ENCODE peak calls at places on chromosome 14, in five cellular contexts. S is T follicular helper cell, R is NCI-H1105, C is Right ventricle myocardium superior, L is hypothalamus. O is an unnamed sample.

GRCh38 chr14:94945615-94946014 is 175.7 kb upstream of the GSC start:
- DNase-seq in S (no peak), R (no peak), C (no peak), L (no peak), O (no peak)

GRCh38 chr14:26841920-26842741 is 244.3 kb upstream of the NOVA1 start:
- DNase-seq in S (no peak), R (no peak), C (peak), L (no peak), O (peak)

GRCh38 chr14:22555573-22556011 is 33.4 kb downstream of the DAD1 start:
- DNase-seq in S (peak), R (no peak), C (no peak), L (no peak), O (no peak)

GRCh38 chr14:64766430-64767151 is 62.4 kb downstream of the PLEKHG3 start:
- DNase-seq in S (no peak), R (no peak), C (no peak), L (no peak), O (no peak)

GRCh38 chr14:64038857-64039542 is 186.2 kb downstream of the SYNE2 start:
- DNase-seq in S (no peak), R (no peak), C (no peak), L (no peak), O (no peak)

GRCh38 chr14:104794099-104794498 is 1.4 kb downstream of the AKT1 start:
- DNase-seq in S (no peak), R (no peak), C (peak), L (no peak), O (no peak)

GRCh38 chr14:32683679-32684078 is 255.0 kb upstream of the NPAS3 start:
- DNase-seq in S (no peak), R (no peak), C (no peak), L (no peak), O (no peak)

GRCh38 chr14:31360919-31361662 is 59.3 kb downstream of the HEATR5A start:
- DNase-seq in S (no peak), R (no peak), C (no peak), L (no peak), O (no peak)